ENCODE peak calls at places on chromosomes 12 and 14, in five cellular contexts. J is AG20443; S is Kasumi-1; F is neural progenitor cell; U is stimulated activated CD4-positive, alpha-beta T cell treated with anti-CD3 and anti-CD28 coated beads, Interleukin-4, amount 100 ng/mL, for 24 hours. D is an unnamed sample.

GRCh38 chr12:117134059-117134458 is 34.8 kb upstream of the TESC start:
- DNase-seq in F (no peak), J (no peak), S (peak; percentile 80), U (peak; percentile 55), D (no peak)

GRCh38 chr12:65123435-65124063 is 2.4 kb upstream of the WIF1 start:
- DNase-seq in F (peak; percentile 69), S (peak; percentile 95), J (peak; percentile 35), U (no peak), D (peak; percentile 63)

GRCh38 chr12:49703647-49704137 is 3.5 kb downstream of the FMNL3 start:
- DNase-seq in S (peak; percentile 13), J (peak; percentile 28), F (no peak), U (peak; percentile 68), D (no peak)

GRCh38 chr14:73696466-73697390 is 17.5 kb downstream of the PNMA1 start:
- DNase-seq in J (peak; percentile 45), F (no peak), U (peak; percentile 18), S (no peak), D (no peak)

GRCh38 chr12:120421701-120422100 is 16.2 kb upstream of the COX6A1 start:
- DNase-seq in F (peak; percentile 57), S (no peak), U (no peak), J (no peak), D (no peak)

GRCh38 chr12:60501124-60501729 is 905.4 kb downstream of the SLC16A7 start:
- DNase-seq in U (no peak), F (peak; percentile 25), S (peak; percentile 44), J (no peak), D (peak; percentile 1)

GRCh38 chr14:70398706-70399431 is 18.0 kb downstream of the SYNJ2BP start:
- DNase-seq in J (no peak), U (no peak), S (no peak), F (no peak), D (no peak)

GRCh38 chr14:61475316-61475715 is 153.9 kb downstream of the PRKCH start:
- DNase-seq in F (peak; percentile 86), U (no peak), S (peak; percentile 75), J (peak; percentile 49), D (peak; percentile 75)

GRCh38 chr12:10584415-10584814 is 29.0 kb downstream of the MAGOHB start:
- DNase-seq in J (no peak), F (no peak), S (no peak), U (no peak), D (no peak)

GRCh38 chr14:63633801-63634200 is 7.9 kb downstream of the WDR89 start:
- DNase-seq in S (no peak), U (no peak), J (no peak), F (no peak), D (no peak)

GRCh38 chr12:52310622-52311281 is 10.4 kb downstream of the KRT83 start:
- DNase-seq in J (peak; percentile 53), U (no peak), F (no peak), S (no peak), D (no peak)

GRCh38 chr12:6215932-6216494 is 15.8 kb downstream of the CD9 start:
- DNase-seq in U (no peak), F (no peak), S (no peak), J (peak; percentile 90), D (peak; percentile 87)

GRCh38 chr14:68249534-68250517 is 430.2 kb downstream of the RAD51B start:
- DNase-seq in F (no peak), U (no peak), S (no peak), J (peak; percentile 43), D (peak; percentile 87)

GRCh38 chr14:102079700-102079979 is 7.2 kb downstream of the HSP90AA1 start:
- DNase-seq in S (no peak), F (no peak), J (no peak), U (no peak), D (no peak)

GRCh38 chr12:132180648-132181546 is 36.6 kb downstream of the NOC4L start:
- DNase-seq in J (no peak), S (no peak), F (no peak), U (no peak), D (no peak)

D was measured in left kidney.